ENCODE peak calls at places on chromosomes 4 and X, in eight cellular contexts. C, X, F, S, P, Q, U and W are unnamed samples.

GRCh38 chrX:151458824-151459223 is 61.8 kb downstream of the VMA21 start:
- DNase-seq in Q (no peak), U (no peak), S (no peak), X (no peak), F (no peak), C (no peak), P (no peak), W (no peak)

GRCh38 chrX:12567857-12568256 is 223.4 kb upstream of the PRPS2 start:
- DNase-seq in S (peak; percentile 25), X (peak; percentile 9), U (no peak), C (no peak), P (peak; percentile 14), Q (no peak), F (no peak), W (no peak)

GRCh38 chr4:185307136-185307950 is 88.4 kb downstream of the LRP2BP start:
- DNase-seq in P (no peak), X (no peak), U (no peak), Q (no peak), C (no peak), S (no peak), F (no peak), W (no peak)

GRCh38 chrX:127030011-127030738 is 210.6 kb downstream of the PRR32 start:
- DNase-seq in F (no peak), Q (no peak), X (no peak), P (peak; percentile 22), U (no peak), C (no peak), S (no peak), W (no peak)

GRCh38 chr4:115537387-115537786 is 424.0 kb upstream of the NDST4 start:
- DNase-seq in U (no peak), P (peak; percentile 48), S (peak; percentile 15), C (no peak), F (no peak), X (peak; percentile 0), Q (no peak), W (no peak)

GRCh38 chr4:54400802-54401201 is 171.7 kb downstream of the PDGFRA start:
- DNase-seq in F (no peak), S (peak; percentile 79), X (peak; percentile 78), Q (no peak), C (peak; percentile 81), P (peak; percentile 32), U (no peak), W (no peak)

GRCh38 chrX:104282326-104282725 is 27.6 kb upstream of the ESX1 start:
- DNase-seq in P (no peak), F (no peak), Q (no peak), C (no peak), S (no peak), X (no peak), U (no peak), W (no peak)

GRCh38 chr4:4446434-4446833 is 59.5 kb downstream of the NSG1 start:
- DNase-seq in Q (no peak), P (no peak), C (peak; percentile 59), U (no peak), X (peak; percentile 41), S (no peak), F (no peak), W (no peak)

GRCh38 chr4:159946983-159947645 is 844.2 kb downstream of the RAPGEF2 start:
- DNase-seq in Q (no peak), U (no peak), P (peak; percentile 82), C (peak; percentile 39), X (peak; percentile 59), F (no peak), S (peak; percentile 68), W (peak; percentile 19)

GRCh38 chrX:120752431-120753128 is 122.7 kb upstream of the C1GALT1C1 start:
- DNase-seq in U (no peak), F (no peak), Q (no peak), X (no peak), C (no peak), S (no peak), P (no peak), W (no peak)

GRCh38 chrX:46279214-46279924 is 265.9 kb downstream of the ZNF674 start:
- DNase-seq in X (no peak), P (peak; percentile 56), U (no peak), C (no peak), F (no peak), S (peak; percentile 23), Q (no peak), W (no peak)

GRCh38 chr4:17635056-17635455 is 20.6 kb downstream of the MED28 start:
- DNase-seq in P (no peak), S (no peak), C (no peak), U (no peak), Q (no peak), F (no peak), X (no peak), W (no peak)

GRCh38 chr4:54268151-54268550 is 39.1 kb downstream of the PDGFRA start:
- DNase-seq in Q (no peak), S (peak; percentile 79), C (peak; percentile 33), P (no peak), U (no peak), X (peak; percentile 59), F (no peak), W (no peak)

GRCh38 chr4:59805176-59805575 is 1395.0 kb upstream of the ADGRL3 start:
- DNase-seq in U (no peak), S (no peak), X (no peak), C (no peak), F (no peak), Q (no peak), P (no peak), W (no peak)

GRCh38 chr4:48653217-48654014 is 126.7 kb downstream of the FRYL start:
- DNase-seq in X (peak; percentile 44), Q (peak; percentile 48), U (no peak), C (peak; percentile 46), F (no peak), S (peak; percentile 82), P (peak; percentile 50), W (no peak)

GRCh38 chrX:32847921-32848320 is 363.4 kb downstream of the DMD start:
- DNase-seq in F (no peak), P (no peak), Q (no peak), U (no peak), S (no peak), C (no peak), X (no peak), W (no peak)

GRCh38 chr4:10102193-10102980 is 14.2 kb downstream of the WDR1 start:
- DNase-seq in Q (no peak), U (no peak), S (peak; percentile 45), F (no peak), P (no peak), X (no peak), C (no peak), W (no peak)

GRCh38 chr4:100311181-100311580 is 120.9 kb upstream of the DDIT4L start:
- DNase-seq in U (no peak), S (no peak), X (no peak), Q (no peak), F (no peak), P (no peak), C (peak; percentile 27), W (no peak)
- TF ChIP-seq CTCF in U (no peak), S (peak; percentile 22), X (no peak), Q (no peak), F (no peak), P (peak; percentile 25), C (peak; percentile 56), W (no peak)

GRCh38 chr4:29588615-29589014 is 1131.6 kb upstream of the PCDH7 start:
- DNase-seq in Q (no peak), C (peak; percentile 17), F (no peak), X (no peak), U (no peak), S (peak; percentile 14), P (no peak), W (no peak)
- TF ChIP-seq CTCF in Q (no peak), C (no peak), F (no peak), X (no peak), U (no peak), S (no peak), P (no peak), W (no peak)

DNA sequence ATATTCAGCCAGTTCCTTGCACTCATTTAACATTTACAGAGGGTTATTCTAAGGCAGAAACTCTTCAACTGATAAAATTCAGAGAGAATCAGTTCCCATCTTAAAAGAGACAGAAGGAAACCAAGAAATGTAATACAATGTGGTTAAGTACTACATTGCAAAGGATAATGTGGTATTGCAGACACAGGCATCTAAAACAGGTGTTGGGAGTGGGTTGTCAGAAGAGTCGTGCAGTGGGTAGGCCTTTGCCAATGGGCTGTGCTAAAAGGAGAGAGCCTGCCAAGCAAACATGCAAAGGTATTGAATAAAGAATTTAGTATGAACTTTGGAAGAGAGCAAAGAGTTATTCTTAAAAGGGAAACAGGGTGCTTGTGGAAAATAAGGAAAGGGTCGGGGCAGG is 1044.4 kb upstream of the DIAPH2 start:
- DNase-seq in U (no peak), P (no peak), X (no peak), Q (no peak), S (no peak), F (no peak), C (no peak), W (no peak)
- TF ChIP-seq CTCF in U (no peak), P (no peak), X (no peak), Q (no peak), S (no peak), F (no peak), C (no peak), W (no peak)

GRCh38 chr4:144316869-144317268 is 176.4 kb upstream of the GYPA start:
- DNase-seq in C (no peak), Q (no peak), S (no peak), X (no peak), F (no peak), P (no peak), U (no peak), W (no peak)

GRCh38 chr4:144318797-144319196 is 178.3 kb upstream of the GYPA start:
- DNase-seq in S (no peak), Q (no peak), U (no peak), X (no peak), C (no peak), F (no peak), P (no peak), W (no peak)

GRCh38 chr4:144310535-144310934 is 170.0 kb upstream of the GYPA start:
- DNase-seq in Q (no peak), F (no peak), C (no peak), U (no peak), S (no peak), P (no peak), X (no peak), W (no peak)

GRCh38 chr4:144313370-144313769 is 172.9 kb upstream of the GYPA start:
- DNase-seq in X (no peak), S (no peak), P (no peak), F (no peak), C (no peak), Q (no peak), U (no peak), W (no peak)
- TF ChIP-seq CTCF in X (no peak), S (no peak), P (no peak), F (no peak), C (no peak), Q (no peak), U (no peak), W (no peak)

GRCh38 chr4:119300388-119301131 is 21.4 kb downstream of the FABP2 start:
- DNase-seq in P (peak; percentile 92), F (peak; percentile 98), U (peak; percentile 99), S (peak; percentile 87), X (peak; percentile 91), C (peak; percentile 89), Q (peak; percentile 74), W (peak; percentile 96)
- TF ChIP-seq CTCF in P (peak; percentile 17), F (no peak), U (peak; percentile 16), S (no peak), X (peak; percentile 28), C (peak; percentile 50), Q (peak; percentile 9), W (no peak)